ENCODE peak calls at places on chromosomes 6 and 20, in eight cellular contexts. Q is GM23338; Z is cardiac muscle cell; M is AG10803; C is body of pancreas; R is mesothelial cell of epicardium; A is CD4-positive, alpha-beta T cell; B is fibroblast of pulmonary artery. F is an unnamed sample.

GRCh38 chr6:100806280-100806679 is 74.8 kb downstream of the ASCC3 start:
- DNase-seq in Q (no peak), Z (no peak), M (no peak), C (no peak), R (no peak), A (no peak), B (no peak), F (no peak)

GRCh38 chr6:162385980-162386379 is 341.6 kb downstream of the PRKN start:
- DNase-seq in Q (no peak), Z (no peak), M (peak), C (no peak), R (no peak), A (no peak), B (no peak), F (no peak)

GRCh38 chr20:35511814-35512420 is 17.5 kb downstream of the C20orf173 start:
- DNase-seq in Q (peak), Z (peak), M (peak), C (no peak), R (no peak), A (no peak), B (peak), F (no peak)

GRCh38 chr20:25470045-25470444 is 62.6 kb downstream of the GINS1 start:
- DNase-seq in Q (peak), Z (peak), M (no peak), C (peak), R (no peak), A (no peak), B (peak), F (no peak)

GRCh38 chr20:63701329-63702035 is 5.0 kb downstream of the TNFRSF6B start:
- DNase-seq in Q (no peak), Z (no peak), M (no peak), C (peak), R (no peak), A (no peak), B (no peak), F (peak)

GRCh38 chr20:64101731-64102621 is 5.4 kb downstream of the NPBWR2 start:
- DNase-seq in Q (peak), Z (peak), M (no peak), C (peak), R (peak), A (peak), B (no peak), F (no peak)

GRCh38 chr20:3970016-3970415 is 45.3 kb downstream of the RNF24 start:
- DNase-seq in Q (peak), Z (no peak), M (no peak), C (no peak), R (no peak), A (no peak), B (no peak), F (no peak)

GRCh38 chr20:56187791-56188190 is 60.7 kb upstream of the MC3R start:
- DNase-seq in Q (no peak), Z (no peak), M (peak), C (no peak), R (no peak), A (no peak), B (no peak), F (no peak)

GRCh38 chr6:3755637-3756515 is 4.4 kb upstream of the PXDC1 start:
- DNase-seq in Q (peak), Z (no peak), M (no peak), C (no peak), R (no peak), A (no peak), B (no peak), F (no peak)

GRCh38 chr6:56637640-56638039 is 5.0 kb downstream of the DST start:
- DNase-seq in Q (peak), Z (peak), M (peak), C (no peak), R (no peak), A (no peak), B (peak), F (no peak)

GRCh38 chr6:82616386-82617028 is 252.9 kb downstream of the TPBG start:
- DNase-seq in Q (no peak), Z (no peak), M (peak), C (no peak), R (no peak), A (no peak), B (peak), F (no peak)

GRCh38 chr6:133259561-133259960 is 18.4 kb downstream of the EYA4 start:
- DNase-seq in Q (no peak), Z (no peak), M (no peak), C (no peak), R (no peak), A (no peak), B (no peak), F (no peak)

GRCh38 chr6:168906251-168906845 is 347.3 kb downstream of the THBS2 start:
- DNase-seq in Q (no peak), Z (no peak), M (no peak), C (no peak), R (no peak), A (no peak), B (no peak), F (no peak)

GRCh38 chr20:24708411-24709295 is 239.2 kb downstream of the SYNDIG1 start:
- DNase-seq in Q (no peak), Z (no peak), M (no peak), C (no peak), R (peak), A (no peak), B (no peak), F (no peak)

GRCh38 chr6:10962673-10963072 is 75.8 kb downstream of the SYCP2L start:
- DNase-seq in Q (no peak), Z (no peak), M (peak), C (no peak), R (no peak), A (no peak), B (peak), F (no peak)

GRCh38 chr6:132179955-132180354 is 221.3 kb downstream of the MOXD1 start:
- DNase-seq in Q (no peak), Z (no peak), M (no peak), C (no peak), R (no peak), A (no peak), B (no peak), F (no peak)

GRCh38 chr20:15862178-15862577 is 711.1 kb downstream of the KIF16B start:
- DNase-seq in Q (no peak), Z (no peak), M (no peak), C (no peak), R (no peak), A (no peak), B (no peak), F (no peak)

GRCh38 chr20:57047281-57048026 is 219.0 kb downstream of the BMP7 start:
- DNase-seq in Q (no peak), Z (no peak), M (no peak), C (no peak), R (peak), A (no peak), B (no peak), F (no peak)

GRCh38 chr20:38054647-38055046 is 21.1 kb downstream of the RPRD1B start:
- DNase-seq in Q (no peak), Z (no peak), M (no peak), C (no peak), R (no peak), A (no peak), B (no peak), F (no peak)

GRCh38 chr6:169939554-169940164 is 188.2 kb downstream of the ERMARD start:
- DNase-seq in Q (no peak), Z (no peak), M (no peak), C (no peak), R (no peak), A (no peak), B (no peak), F (no peak)

GRCh38 chr6:169289671-169290408 is 36.2 kb upstream of the THBS2 start:
- DNase-seq in Q (no peak), Z (no peak), M (peak), C (no peak), R (no peak), A (no peak), B (peak), F (no peak)

GRCh38 chr20:12305555-12305954 is 387.9 kb downstream of the BTBD3 start:
- DNase-seq in Q (no peak), Z (no peak), M (no peak), C (no peak), R (no peak), A (no peak), B (no peak), F (no peak)

GRCh38 chr20:36462440-36463211 is 78.7 kb upstream of the MYL9 start:
- DNase-seq in Q (peak), Z (no peak), M (peak), C (peak), R (no peak), A (no peak), B (peak), F (no peak)

GRCh38 chr6:33314515-33314942 is 651 bp upstream of the TAPBP start:
- DNase-seq in Q (peak), Z (no peak), M (peak), C (peak), R (peak), A (no peak), B (peak), F (peak)

GRCh38 chr6:3213334-3213695 is 14.1 kb downstream of the TUBB2B start:
- DNase-seq in Q (no peak), Z (no peak), M (peak), C (no peak), R (no peak), A (no peak), B (no peak), F (no peak)

GRCh38 chr6:22468566-22468965 is 100.8 kb upstream of the HDGFL1 start:
- DNase-seq in Q (no peak), Z (no peak), M (no peak), C (no peak), R (no peak), A (no peak), B (no peak), F (no peak)

GRCh38 chr20:16363832-16364687 is 209.2 kb downstream of the KIF16B start:
- DNase-seq in Q (no peak), Z (no peak), M (peak), C (no peak), R (no peak), A (no peak), B (no peak), F (no peak)

GRCh38 chr20:59961423-59961822 is 3.2 kb downstream of the CDH26 start:
- DNase-seq in Q (no peak), Z (no peak), M (no peak), C (no peak), R (no peak), A (no peak), B (no peak), F (no peak)

GRCh38 chr6:89353702-89354392 is 1.3 kb upstream of the UBE2J1 start:
- DNase-seq in Q (no peak), Z (no peak), M (no peak), C (no peak), R (no peak), A (no peak), B (no peak), F (no peak)

GRCh38 chr6:96948631-96949030 is 24.1 kb downstream of the KLHL32 start:
- DNase-seq in Q (no peak), Z (no peak), M (no peak), C (no peak), R (no peak), A (no peak), B (peak), F (no peak)

GRCh38 chr20:58481541-58482021 is 33.6 kb downstream of the APCDD1L start:
- DNase-seq in Q (peak), Z (peak), M (peak), C (no peak), R (peak), A (peak), B (peak), F (no peak)
- TF ChIP-seq CTCF in Q (peak), Z (peak), M (peak), C (no peak), R (peak), A (no peak), B (peak), F (no peak)

DNA sequence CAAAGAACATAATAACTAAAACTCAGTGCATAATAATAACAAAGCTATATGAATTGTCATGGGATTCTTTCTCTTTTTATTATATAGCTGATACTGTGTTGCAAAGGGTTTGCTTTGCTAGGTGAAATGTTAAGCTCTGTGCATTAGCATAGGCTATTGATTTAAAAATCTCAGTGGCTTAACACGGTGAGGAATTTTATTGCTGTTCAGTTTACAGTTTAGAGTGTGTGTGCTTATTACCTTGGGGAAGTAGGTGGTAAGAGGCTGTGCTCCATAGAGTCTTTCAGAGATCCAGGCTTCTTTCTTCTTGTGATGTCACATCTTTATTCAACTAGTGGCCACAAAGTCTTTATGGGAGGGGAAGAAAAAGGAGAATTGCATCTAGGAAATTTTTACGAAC is 55.7 kb downstream of the LRRC1 start:
- DNase-seq in Q (no peak), Z (no peak), M (no peak), C (no peak), R (no peak), A (no peak), B (no peak), F (no peak)
- TF ChIP-seq CTCF in Q (no peak), Z (no peak), M (no peak), C (no peak), R (no peak), A (no peak), B (no peak), F (no peak)

GRCh38 chr20:48748556-48748955 is 79.2 kb downstream of the PREX1 start:
- DNase-seq in Q (no peak), Z (no peak), M (no peak), C (no peak), R (no peak), A (no peak), B (no peak), F (no peak)

GRCh38 chr20:48750941-48751620 is 76.7 kb downstream of the PREX1 start:
- DNase-seq in Q (peak), Z (no peak), M (no peak), C (no peak), R (no peak), A (peak), B (peak), F (no peak)

GRCh38 chr20:48747840-48748416 is 79.9 kb downstream of the PREX1 start:
- DNase-seq in Q (no peak), Z (no peak), M (no peak), C (no peak), R (no peak), A (no peak), B (no peak), F (no peak)

GRCh38 chr20:48750376-48750775 is 77.4 kb downstream of the PREX1 start:
- DNase-seq in Q (no peak), Z (no peak), M (no peak), C (no peak), R (no peak), A (no peak), B (no peak), F (no peak)

GRCh38 chr20:48749437-48749836 is 78.4 kb downstream of the PREX1 start:
- DNase-seq in Q (no peak), Z (no peak), M (no peak), C (no peak), R (no peak), A (no peak), B (no peak), F (no peak)
- TF ChIP-seq CTCF in Q (no peak), Z (no peak), M (no peak), C (no peak), R (no peak), A (no peak), B (no peak), F (no peak)

GRCh38 chr6:37485259-37485658 is 14.4 kb downstream of the CCDC167 start:
- DNase-seq in Q (peak), Z (peak), M (no peak), C (no peak), R (no peak), A (no peak), B (no peak), F (no peak)
- TF ChIP-seq CTCF in Q (peak), Z (peak), M (peak), C (no peak), R (no peak), A (no peak), B (peak), F (no peak)

DNA sequence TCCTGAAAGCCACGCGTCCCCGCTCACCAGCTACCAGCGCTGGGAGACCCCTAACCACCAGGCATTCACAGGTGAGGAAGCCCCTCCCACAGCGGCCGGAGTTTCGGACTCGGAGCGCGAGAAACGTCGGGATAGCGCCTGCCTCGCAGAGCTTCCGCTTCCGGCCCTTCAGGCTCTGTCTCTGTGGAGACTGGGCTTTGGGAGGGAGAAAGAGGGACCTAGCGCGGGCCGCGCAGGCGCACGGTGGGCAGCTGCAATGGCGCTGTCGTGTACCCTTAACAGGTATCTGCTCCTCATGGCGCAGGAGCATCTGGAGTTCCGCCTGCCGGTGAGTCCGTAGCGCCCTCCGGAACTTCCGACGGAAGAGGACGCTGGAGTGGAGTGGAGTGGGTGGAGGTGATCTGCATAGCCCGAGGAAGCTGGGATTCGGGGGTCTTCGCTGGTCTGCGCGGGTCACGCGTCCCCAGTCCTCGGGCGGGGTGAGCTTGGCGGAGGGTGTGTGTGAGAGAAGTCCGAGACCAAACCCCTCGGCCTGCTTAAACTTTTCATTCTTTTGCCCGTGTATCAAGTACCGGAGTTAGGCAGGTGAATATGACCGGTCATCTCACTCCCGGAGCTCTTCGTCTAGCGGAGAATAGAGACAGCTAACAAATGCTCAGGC is at the start of gene TRMT11:
- DNase-seq in Q (peak), Z (peak), M (peak), C (peak), R (peak), A (peak), B (peak), F (peak)
- TF ChIP-seq CTCF in Q (no peak), Z (no peak), M (no peak), C (no peak), R (no peak), A (no peak), B (no peak), F (no peak)

GRCh38 chr20:58694241-58695083 is 1.9 kb downstream of the NPEPL1 start:
- DNase-seq in Q (no peak), Z (no peak), M (no peak), C (no peak), R (peak), A (no peak), B (no peak), F (no peak)

GRCh38 chr20:58693226-58694006 is 816 bp downstream of the NPEPL1 start:
- DNase-seq in Q (peak), Z (peak), M (no peak), C (peak), R (no peak), A (no peak), B (no peak), F (no peak)

GRCh38 chr20:58695895-58696375 is 3.3 kb downstream of the NPEPL1 start:
- DNase-seq in Q (no peak), Z (no peak), M (no peak), C (no peak), R (peak), A (no peak), B (no peak), F (no peak)

GRCh38 chr20:58696411-58696961 is 3.9 kb downstream of the NPEPL1 start:
- DNase-seq in Q (no peak), Z (no peak), M (no peak), C (no peak), R (no peak), A (no peak), B (no peak), F (no peak)

DNA sequence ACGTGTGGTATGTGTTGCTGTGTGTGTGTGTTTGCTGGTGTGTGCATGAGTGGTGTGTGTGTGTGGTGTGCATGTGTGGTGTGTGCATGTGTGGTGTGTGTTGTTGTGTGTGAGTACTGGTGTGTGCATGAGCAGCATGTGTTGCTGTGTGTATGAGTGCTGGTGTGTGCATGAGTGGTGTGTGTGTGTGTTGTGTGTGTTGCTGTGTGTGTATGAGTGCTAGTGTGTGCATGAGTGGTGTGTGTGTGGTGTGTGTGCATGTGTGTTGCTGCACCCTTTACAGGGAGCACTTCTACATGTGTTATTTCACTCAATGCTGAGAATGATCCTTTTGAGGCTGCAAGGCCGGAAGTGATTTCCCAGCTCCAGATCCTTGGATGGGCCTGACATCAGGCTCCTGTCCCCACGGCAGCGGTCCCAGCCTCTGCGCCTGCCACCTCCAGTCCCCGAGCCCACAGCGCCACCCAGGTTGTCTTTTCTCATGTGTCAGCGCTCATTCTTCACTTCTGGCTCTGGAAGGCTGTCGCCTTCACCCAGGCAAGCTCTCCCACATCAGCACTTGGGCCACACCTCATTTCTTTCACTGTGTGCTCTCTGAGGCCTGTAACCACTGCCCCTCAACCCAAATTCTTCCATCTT is 2.6 kb downstream of the NPEPL1 start:
- DNase-seq in Q (no peak), Z (peak), M (no peak), C (no peak), R (no peak), A (no peak), B (no peak), F (no peak)
- TF ChIP-seq CTCF in Q (peak), Z (no peak), M (no peak), C (no peak), R (no peak), A (no peak), B (no peak), F (no peak)

DNA sequence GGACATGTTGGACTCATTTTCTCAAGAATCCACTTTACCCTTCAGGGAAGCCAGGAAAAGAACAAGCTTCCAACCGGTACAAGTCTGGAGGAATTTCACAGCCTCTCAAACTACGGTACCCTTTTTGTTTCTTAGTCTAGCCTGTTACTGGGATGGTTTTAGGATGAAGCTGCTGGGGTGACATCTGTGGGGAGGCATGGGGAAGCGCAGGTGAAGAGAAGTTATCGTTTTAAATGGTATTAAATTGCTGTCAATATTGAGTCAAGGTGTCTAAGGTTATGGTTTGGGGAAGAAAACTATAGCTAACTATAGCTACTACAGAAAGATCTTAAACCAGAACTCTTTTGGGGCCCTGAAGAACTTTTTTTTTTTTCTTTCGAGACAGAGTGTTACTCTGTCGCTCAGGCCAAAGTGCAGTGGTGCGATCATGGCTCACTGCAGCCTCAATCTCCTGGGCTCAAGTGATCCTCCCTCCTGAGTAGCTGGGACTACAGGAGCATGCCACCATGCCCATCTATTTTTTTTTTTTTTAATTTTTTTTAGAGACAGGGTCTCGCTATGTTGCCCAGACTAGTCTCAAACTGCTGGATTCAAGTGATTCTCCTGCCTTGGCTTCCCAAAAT is 128.7 kb downstream of the RIN2 start:
- DNase-seq in Q (peak), Z (peak), M (no peak), C (no peak), R (no peak), A (no peak), B (peak), F (no peak)
- TF ChIP-seq CTCF in Q (peak), Z (peak), M (peak), C (no peak), R (no peak), A (no peak), B (no peak), F (no peak)

F was measured in omental fat pad.